ENCODE peak calls at places on chromosomes 7 and 10, in four cellular contexts. P is suprapubic skin, D is breast epithelium, Q is ovary. R is an unnamed sample.

GRCh38 chr7:84895563-84895962 is 291.3 kb downstream of the SEMA3D start:
- DNase-seq in P (no peak), D (no peak), Q (no peak), R (no peak)

GRCh38 chr7:25429731-25430130 is 201.4 kb upstream of the NPVF start:
- DNase-seq in P (no peak), D (no peak), Q (no peak), R (peak; percentile 55)

GRCh38 chr10:78802866-78803265 is 265.9 kb upstream of the ZMIZ1 start:
- DNase-seq in P (peak; percentile 87), D (peak; percentile 28), Q (peak; percentile 65), R (no peak)

GRCh38 chr7:147636553-147636952 is 954.0 kb upstream of the C7orf33 start:
- DNase-seq in P (no peak), D (no peak), Q (no peak), R (no peak)

GRCh38 chr7:107782374-107782773 is 20.6 kb downstream of the SLC26A3 start:
- DNase-seq in P (no peak), D (no peak), Q (no peak), R (peak; percentile 46)

GRCh38 chr7:2601065-2601464 is 30.7 kb upstream of the TTYH3 start:
- DNase-seq in P (no peak), D (no peak), Q (no peak), R (no peak)

GRCh38 chr10:4077804-4078203 is 292.8 kb upstream of the KLF6 start:
- DNase-seq in P (no peak), D (no peak), Q (no peak), R (no peak)

GRCh38 chr10:20990604-20991003 is 93.5 kb upstream of the NEBL start:
- DNase-seq in P (no peak), D (no peak), Q (no peak), R (no peak)

GRCh38 chr10:25869609-25870008 is 64.4 kb upstream of the MYO3A start:
- DNase-seq in P (no peak), D (no peak), Q (no peak), R (no peak)

GRCh38 chr7:113100091-113100723 is 13.6 kb upstream of the GPR85 start:
- DNase-seq in P (no peak), D (no peak), Q (peak; percentile 43), R (no peak)

GRCh38 chr7:97835296-97836138 is 36.7 kb downstream of the ASNS start:
- DNase-seq in P (no peak), D (peak; percentile 24), Q (peak; percentile 33), R (no peak)

GRCh38 chr10:43395571-43396060 is 13.4 kb downstream of the HNRNPF start:
- DNase-seq in P (no peak), D (no peak), Q (no peak), R (peak; percentile 39)

GRCh38 chr10:112361951-112362770 is 11.8 kb upstream of the ACSL5 start:
- DNase-seq in P (no peak), D (peak; percentile 45), Q (peak; percentile 46), R (no peak)

GRCh38 chr7:66921396-66921917 is 432 bp downstream of the TMEM248 start:
- DNase-seq in P (no peak), D (no peak), Q (peak; percentile 74), R (peak; percentile 60)

GRCh38 chr7:93232673-93233018 is 480 bp downstream of the VPS50 start:
- DNase-seq in P (no peak), D (no peak), Q (no peak), R (no peak)

GRCh38 chr10:3784510-3785250 is at the start of gene KLF6:
- DNase-seq in P (no peak), D (no peak), Q (peak; percentile 76), R (no peak)

GRCh38 chr7:141045842-141046630 is 27.8 kb upstream of the TMEM178B start:
- DNase-seq in P (no peak), D (no peak), Q (no peak), R (no peak)

GRCh38 chr10:99579971-99580370 is 40.3 kb downstream of the SLC25A28 start:
- DNase-seq in P (no peak), D (no peak), Q (no peak), R (no peak)

DNA sequence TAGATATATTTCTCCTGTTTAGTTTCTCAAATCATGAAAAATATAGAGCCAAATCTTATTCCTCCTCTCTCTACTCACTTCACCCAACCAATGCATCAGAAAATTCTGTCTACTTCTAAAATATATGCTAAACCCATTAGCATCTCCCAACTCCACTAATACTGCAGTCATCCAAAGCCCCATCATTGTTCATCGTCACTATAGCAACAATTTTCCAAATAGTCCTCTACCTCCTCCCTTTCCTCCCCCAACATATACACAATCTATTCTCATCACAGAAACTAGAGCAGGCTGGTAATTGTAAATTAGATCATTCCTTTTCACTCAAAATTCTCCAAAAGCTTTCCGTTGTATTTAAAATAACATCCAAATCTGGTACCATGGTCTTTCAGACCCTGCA is 38.4 kb upstream of the C10orf120 start:
- DNase-seq in P (no peak), D (no peak), Q (no peak), R (no peak)
- H3K27me3 ChIP-seq in P (peaks cover 3% of the 10 kb centered on the region), D (no peaks in the 10 kb centered on the region), Q (no peaks in the 10 kb centered on the region), R (no peaks in the 10 kb centered on the region)

GRCh38 chr7:4733936-4734528 is 41.4 kb upstream of the AP5Z1 start:
- DNase-seq in P (no peak), D (no peak), Q (no peak), R (no peak)
- TF ChIP-seq POLR2A in P (no peak), D (no peak), Q (no peak), R (no peak)

GRCh38 chr7:28933874-28934265 is 24.3 kb downstream of the TRIL start:
- DNase-seq in P (no peak), D (no peak), Q (no peak), R (no peak)
- H3K27me3 ChIP-seq in P (no peaks in the 10 kb centered on the region), D (no peaks in the 10 kb centered on the region), Q (no peaks in the 10 kb centered on the region), R (no peaks in the 10 kb centered on the region)

DNA sequence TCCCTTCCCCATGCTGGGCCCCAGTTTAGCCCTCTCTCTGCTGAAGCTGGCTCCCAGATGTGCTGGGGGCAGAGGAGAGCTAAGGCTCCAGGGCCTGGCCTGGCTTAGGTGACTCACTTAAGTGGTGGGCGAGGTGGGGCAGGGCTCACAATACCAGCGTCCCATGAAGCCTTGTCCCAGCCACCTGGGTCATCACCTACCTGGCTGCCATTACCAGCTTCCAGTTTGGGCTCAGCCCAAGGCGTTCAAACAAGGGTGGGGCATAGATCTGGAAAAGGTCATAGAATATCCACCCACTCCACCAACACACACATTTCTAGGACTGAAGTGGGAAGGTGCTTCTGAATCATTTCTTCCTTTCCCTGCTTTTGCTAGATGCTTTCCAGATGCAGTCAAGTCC is 8.3 kb downstream of the KAZALD1 start:
- DNase-seq in P (no peak), D (no peak), Q (no peak), R (no peak)
- TF ChIP-seq POLR2A in P (no peak), D (no peak), Q (no peak), R (no peak)

DNA sequence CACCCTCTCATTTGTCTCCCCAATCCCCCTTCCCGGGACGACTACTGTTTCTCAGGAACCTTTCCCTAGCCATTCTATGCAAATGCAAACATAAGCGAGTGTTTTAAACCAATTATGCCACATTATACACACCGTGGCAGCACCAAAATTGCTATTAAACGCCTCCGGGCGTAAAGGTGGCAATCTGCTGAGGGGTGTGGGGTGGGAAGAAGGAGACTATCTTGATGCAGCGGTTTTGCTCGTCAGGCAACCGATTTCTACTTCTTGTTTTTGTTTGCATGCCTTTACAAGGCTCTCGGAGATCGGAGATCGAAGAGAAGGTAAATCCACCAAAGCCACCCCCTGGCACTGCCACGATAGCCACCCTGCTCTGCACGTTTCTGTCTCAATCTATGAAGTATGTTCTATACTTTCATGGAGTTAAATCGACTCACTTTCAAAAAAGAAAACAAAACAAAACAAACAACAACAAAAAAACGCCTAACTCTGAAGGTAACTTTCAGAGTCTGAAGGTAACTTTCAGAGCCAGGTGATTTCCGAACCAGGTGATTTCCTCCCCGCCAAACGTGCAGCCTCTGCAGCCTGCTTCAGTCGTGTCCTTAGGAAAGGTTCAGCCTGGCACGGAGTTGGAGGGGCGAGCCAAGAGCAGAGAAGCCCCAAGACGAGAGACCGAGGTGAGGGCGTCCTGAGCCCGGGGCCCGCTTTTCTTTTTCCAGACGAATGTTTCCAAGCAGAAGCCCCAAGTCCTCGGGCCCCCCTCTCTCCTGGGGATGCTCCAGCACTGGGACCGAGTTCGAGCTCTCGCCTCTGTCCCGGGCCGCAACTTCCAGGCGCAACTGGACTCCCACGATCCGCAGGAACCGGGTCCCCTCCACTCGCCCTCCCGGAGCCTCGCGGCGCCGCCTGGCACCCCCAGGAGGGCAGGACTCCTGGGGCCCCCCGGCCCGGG is 45.8 kb upstream of the CDK1 start:
- DNase-seq in P (peak; percentile 83), D (no peak), Q (peak; percentile 53), R (peak; percentile 24)
- H3K27me3 ChIP-seq in P (peaks cover 13% of the 10 kb centered on the region), D (no peaks in the 10 kb centered on the region), Q (no peaks in the 10 kb centered on the region), R (peaks cover 18% of the 10 kb centered on the region)

GRCh38 chr7:30284298-30285066 is at the start of gene ZNRF2:
- DNase-seq in P (peak; percentile 99), D (peak; percentile 99), Q (peak; percentile 98), R (peak; percentile 100)
- TF ChIP-seq POLR2A in P (peak; percentile 77), D (peak; percentile 69), Q (peak; percentile 70), R (peak; percentile 89)

GRCh38 chr10:73873163-73873842 is 1.1 kb downstream of the CAMK2G start:
- DNase-seq in P (no peak), D (no peak), Q (no peak), R (no peak)

GRCh38 chr10:73868655-73869195 is 5.6 kb downstream of the CAMK2G start:
- DNase-seq in P (no peak), D (no peak), Q (no peak), R (no peak)

GRCh38 chr10:73871915-73872710 is 2.2 kb downstream of the CAMK2G start:
- DNase-seq in P (no peak), D (no peak), Q (no peak), R (no peak)

GRCh38 chr10:73873843-73874215 is 526 bp downstream of the CAMK2G start:
- DNase-seq in P (no peak), D (no peak), Q (peak; percentile 55), R (no peak)

DNA sequence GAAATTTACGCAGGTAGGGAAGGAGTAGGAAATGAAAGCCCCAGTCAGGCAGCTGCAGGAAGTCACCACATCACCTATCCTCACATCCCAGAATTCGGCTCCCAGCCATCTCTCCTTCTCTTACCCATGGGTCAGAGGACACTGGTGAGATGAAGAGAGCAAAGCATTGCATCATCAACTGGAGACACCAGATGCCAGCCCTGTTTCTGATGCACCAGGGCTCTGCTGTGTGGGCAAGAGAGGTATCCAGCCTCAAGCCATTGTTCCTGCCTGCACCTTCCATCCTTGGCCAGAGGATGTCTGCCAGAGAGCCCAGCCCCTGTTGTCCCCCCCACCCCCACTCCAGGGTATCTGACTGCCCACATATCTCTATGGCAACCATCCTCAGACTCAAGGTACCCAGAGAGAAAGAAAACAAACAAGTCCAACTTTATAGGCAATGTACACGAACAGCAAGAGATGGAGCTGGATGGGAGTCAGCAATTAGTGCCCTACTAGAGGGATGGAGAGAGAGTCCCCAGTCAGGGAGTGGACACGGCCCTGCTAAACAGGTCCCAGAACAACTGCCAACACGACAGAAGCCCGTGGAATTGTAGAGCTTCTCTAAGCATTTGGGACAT is 3.0 kb downstream of the CAMK2G start:
- DNase-seq in P (no peak), D (no peak), Q (no peak), R (peak; percentile 66)
- H3K27me3 ChIP-seq in P (no peaks in the 10 kb centered on the region), D (no peaks in the 10 kb centered on the region), Q (no peaks in the 10 kb centered on the region), R (no peaks in the 10 kb centered on the region)